ENCODE peak calls at places on chromosomes 2 and 18, in eight cellular contexts. H is naive thymus-derived CD8-positive, alpha-beta T cell; X is hippocampal formation; Q is GM23338; T is right cardiac atrium; B is A172; N is activated CD4-positive, alpha-beta T cell treated with anti-CD3 and anti-CD28 coated beads, Interleukin-2, amount 50 U/mL, for 48 hours; L is HFFc6. A is an unnamed sample.

GRCh38 chr2:119306196-119306590 is 60.4 kb downstream of the C2orf76 start:
- DNase-seq in H (no peak), X (no peak), Q (no peak), T (no peak), B (no peak), N (no peak), L (no peak), A (no peak)

GRCh38 chr2:218032336-218033171 is 29.8 kb upstream of the TNS1 start:
- DNase-seq in H (no peak), X (no peak), Q (no peak), T (peak; percentile 68), B (no peak), N (no peak), L (no peak), A (no peak)

GRCh38 chr2:216634317-216635148 is 1.3 kb downstream of the IGFBP2 start:
- DNase-seq in H (no peak), X (no peak), Q (no peak), T (no peak), B (no peak), N (no peak), L (no peak), A (no peak)

GRCh38 chr2:106143495-106144215 is 50.4 kb downstream of the UXS1 start:
- DNase-seq in H (no peak), X (no peak), Q (peak; percentile 57), T (no peak), B (peak; percentile 78), N (no peak), L (no peak), A (no peak)

GRCh38 chr18:58103339-58103930 is 59.4 kb downstream of the NEDD4L start:
- DNase-seq in H (no peak), X (no peak), Q (no peak), T (no peak), B (no peak), N (no peak), L (no peak), A (no peak)

GRCh38 chr2:11967946-11968465 is 221.6 kb downstream of the LPIN1 start:
- DNase-seq in H (no peak), X (no peak), Q (no peak), T (peak; percentile 85), B (peak; percentile 48), N (no peak), L (no peak), A (no peak)

GRCh38 chr2:165470351-165470750 is 853 bp downstream of the CSRNP3 start:
- DNase-seq in H (no peak), X (no peak), Q (no peak), T (no peak), B (no peak), N (no peak), L (no peak), A (no peak)

GRCh38 chr2:158045362-158045761 is 56.3 kb upstream of the UPP2 start:
- DNase-seq in H (no peak), X (no peak), Q (peak; percentile 72), T (no peak), B (no peak), N (no peak), L (no peak), A (no peak)

GRCh38 chr2:72827999-72828646 is 2.3 kb upstream of the EXOC6B start:
- DNase-seq in H (no peak), X (no peak), Q (no peak), T (no peak), B (peak; percentile 88), N (no peak), L (peak; percentile 65), A (no peak)

GRCh38 chr2:127041259-127041970 is 65.5 kb downstream of the BIN1 start:
- DNase-seq in H (no peak), X (no peak), Q (no peak), T (no peak), B (no peak), N (no peak), L (no peak), A (no peak)

GRCh38 chr2:235601960-235602704 is 108.3 kb downstream of the AGAP1 start:
- DNase-seq in H (no peak), X (no peak), Q (no peak), T (no peak), B (no peak), N (no peak), L (no peak), A (no peak)

GRCh38 chr2:84704505-84705244 is 176.2 kb downstream of the TRABD2A start:
- DNase-seq in H (no peak), X (no peak), Q (no peak), T (no peak), B (no peak), N (no peak), L (no peak), A (no peak)

GRCh38 chr2:121697108-121697631 is 39.5 kb downstream of the NIFK start:
- DNase-seq in H (no peak), X (no peak), Q (no peak), T (no peak), B (peak; percentile 18), N (no peak), L (no peak), A (no peak)

A was measured in stimulated activated naive CD4-positive, alpha-beta T cell treated with Interleukin-2 at 50 U/mL for 16 hours.